ENCODE peak calls at places on chromosomes 6 and 20, in six cellular contexts. J is A549, F is tibial nerve, Y is breast epithelium, V is transverse colon, K is ovary. M is an unnamed sample.

GRCh38 chr20:12175538-12175937 is 257.8 kb downstream of the BTBD3 start:
- DNase-seq in K (no peak), V (no peak), J (no peak), F (no peak), Y (no peak), M (no peak)

GRCh38 chr20:45835230-45836224 is 1.9 kb downstream of the SNX21 start:
- DNase-seq in J (no peak), F (peak), V (peak), K (no peak), Y (no peak), M (no peak)

GRCh38 chr6:133033263-133033662 is 207.9 kb upstream of the EYA4 start:
- DNase-seq in F (no peak), V (no peak), Y (no peak), J (no peak), K (no peak), M (no peak)

GRCh38 chr6:113476937-113477839 is 380.0 kb upstream of the MARCKS start:
- DNase-seq in J (no peak), Y (no peak), K (no peak), F (no peak), V (no peak), M (no peak)

GRCh38 chr6:7615611-7616383 is 25.8 kb downstream of the SNRNP48 start:
- DNase-seq in Y (peak), K (no peak), F (peak), J (peak), V (peak), M (no peak)

GRCh38 chr6:107822154-107823046 is 1.7 kb downstream of the SCML4 start:
- DNase-seq in F (no peak), K (peak), J (no peak), V (peak), Y (no peak), M (no peak)

GRCh38 chr6:15036690-15037245 is 209.1 kb upstream of the JARID2 start:
- DNase-seq in V (peak), Y (peak), F (no peak), K (no peak), J (no peak), M (peak)

GRCh38 chr6:30979690-30980089 is 3.8 kb upstream of the MUC21 start:
- DNase-seq in V (no peak), Y (no peak), K (no peak), J (no peak), F (no peak), M (no peak)

GRCh38 chr6:1872649-1873131 is 263.0 kb downstream of the FOXC1 start:
- DNase-seq in Y (no peak), V (no peak), F (no peak), K (no peak), J (no peak), M (no peak)

GRCh38 chr6:75486850-75487568 is 6.6 kb downstream of the FILIP1 start:
- DNase-seq in F (no peak), Y (no peak), V (no peak), K (no peak), J (no peak), M (no peak)

GRCh38 chr20:17680836-17681740 is 954 bp downstream of the RRBP1 start:
- DNase-seq in J (peak), K (peak), V (peak), F (peak), Y (peak), M (peak)

GRCh38 chr6:168583821-168584220 is 142.8 kb downstream of the SMOC2 start:
- DNase-seq in J (no peak), V (no peak), Y (no peak), K (peak), F (no peak), M (peak)

GRCh38 chr6:69584913-69585729 is 211.7 kb downstream of the LMBRD1 start:
- DNase-seq in K (no peak), V (no peak), F (no peak), Y (no peak), J (no peak), M (no peak)

GRCh38 chr20:6008254-6008653 is 45.6 kb downstream of the LRRN4 start:
- DNase-seq in J (peak), F (peak), V (peak), Y (peak), K (peak), M (no peak)

GRCh38 chr6:111260570-111261298 is 173.4 kb downstream of the SLC16A10 start:
- DNase-seq in K (no peak), J (no peak), Y (no peak), F (no peak), V (no peak), M (no peak)

GRCh38 chr6:128371113-128371512 is 149.3 kb downstream of the PTPRK start:
- DNase-seq in V (no peak), F (no peak), Y (no peak), K (no peak), J (no peak), M (no peak)

GRCh38 chr6:77463308-77463880 is at the start of gene HTR1B:
- DNase-seq in Y (no peak), K (no peak), F (no peak), V (no peak), J (no peak), M (no peak)

GRCh38 chr6:122580731-122581130 is 29.5 kb upstream of the PKIB start:
- DNase-seq in Y (no peak), K (no peak), V (no peak), F (no peak), J (no peak), M (no peak)
- TF ChIP-seq CTCF in Y (no peak), K (no peak), V (peak), F (no peak), J (no peak), M (no peak)

DNA sequence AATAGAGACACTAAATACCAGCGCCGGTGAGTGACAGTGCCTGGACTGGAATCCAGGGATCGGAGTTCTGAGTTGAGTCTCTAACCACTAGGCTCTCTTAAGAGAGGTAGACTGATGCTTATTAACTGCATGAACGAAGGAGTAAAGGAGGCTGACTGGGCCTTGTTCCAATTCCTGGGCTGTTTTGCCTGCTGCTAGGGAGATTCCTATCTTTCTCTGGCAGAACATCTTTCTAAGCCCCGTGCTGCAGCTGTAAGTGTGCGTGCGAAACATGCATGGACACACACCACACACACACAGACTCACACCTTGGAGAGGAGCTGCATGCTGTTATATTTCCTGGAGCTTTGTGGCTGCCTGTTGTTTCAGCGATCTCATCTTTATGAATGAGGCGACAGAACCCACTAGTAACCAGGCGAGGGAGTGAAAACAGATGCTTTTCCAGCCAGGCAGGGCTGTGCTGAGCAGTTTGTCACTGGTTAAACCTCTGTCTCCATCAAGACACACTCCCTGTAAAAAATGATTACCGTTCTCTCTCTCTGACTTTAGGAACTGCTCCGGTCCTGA is 157.3 kb upstream of the ZNF217 start:
- DNase-seq in F (no peak), J (no peak), V (peak), K (no peak), Y (no peak), M (no peak)
- H3K27ac ChIP-seq in F (peak), J (peak), V (peak), K (peak), Y (peak), M (peak)

GRCh38 chr20:31662372-31662854 is 24.7 kb downstream of the COX4I2 start:
- DNase-seq in V (no peak), Y (no peak), K (no peak), J (no peak), F (no peak), M (no peak)

GRCh38 chr20:31663838-31664695 is 26.4 kb downstream of the COX4I2 start:
- DNase-seq in Y (no peak), K (no peak), F (no peak), V (peak), J (no peak), M (peak)

GRCh38 chr20:31664696-31665354 is 27.1 kb downstream of the COX4I2 start:
- DNase-seq in V (peak), J (no peak), K (no peak), F (no peak), Y (no peak), M (peak)

GRCh38 chr20:31663524-31663837 is 25.8 kb downstream of the COX4I2 start:
- DNase-seq in Y (no peak), V (no peak), K (no peak), F (no peak), J (no peak), M (no peak)

GRCh38 chr20:31661625-31662371 is 24.1 kb downstream of the COX4I2 start:
- DNase-seq in F (peak), V (peak), K (peak), J (peak), Y (peak), M (peak)
- TF ChIP-seq POLR2A in F (peak), V (peak), K (no peak), J (peak), Y (no peak), M (no peak)

DNA sequence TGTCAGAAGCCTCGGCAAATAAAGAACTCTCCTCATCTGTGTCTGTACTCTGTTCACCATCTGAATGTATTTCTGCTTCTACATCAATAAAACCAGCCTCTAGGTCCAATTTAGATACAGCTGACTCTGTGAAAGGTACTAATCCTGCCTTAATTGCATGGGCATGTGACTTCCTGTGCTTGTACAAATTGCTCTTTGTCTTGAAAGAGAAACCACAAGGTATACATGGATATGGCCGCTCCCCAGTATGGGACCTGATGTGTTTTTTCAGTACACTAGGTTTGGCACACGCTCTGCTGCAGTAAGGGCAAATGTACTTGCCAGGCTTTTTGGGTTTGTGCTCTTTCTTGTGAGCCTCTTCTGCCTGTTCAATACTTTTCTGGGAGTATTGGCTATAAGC is 171.1 kb downstream of the HIVEP2 start:
- DNase-seq in V (peak), Y (no peak), F (no peak), K (no peak), J (no peak), M (no peak)
- TF ChIP-seq CTCF in V (no peak), Y (no peak), F (no peak), K (no peak), J (no peak), M (no peak)

DNA sequence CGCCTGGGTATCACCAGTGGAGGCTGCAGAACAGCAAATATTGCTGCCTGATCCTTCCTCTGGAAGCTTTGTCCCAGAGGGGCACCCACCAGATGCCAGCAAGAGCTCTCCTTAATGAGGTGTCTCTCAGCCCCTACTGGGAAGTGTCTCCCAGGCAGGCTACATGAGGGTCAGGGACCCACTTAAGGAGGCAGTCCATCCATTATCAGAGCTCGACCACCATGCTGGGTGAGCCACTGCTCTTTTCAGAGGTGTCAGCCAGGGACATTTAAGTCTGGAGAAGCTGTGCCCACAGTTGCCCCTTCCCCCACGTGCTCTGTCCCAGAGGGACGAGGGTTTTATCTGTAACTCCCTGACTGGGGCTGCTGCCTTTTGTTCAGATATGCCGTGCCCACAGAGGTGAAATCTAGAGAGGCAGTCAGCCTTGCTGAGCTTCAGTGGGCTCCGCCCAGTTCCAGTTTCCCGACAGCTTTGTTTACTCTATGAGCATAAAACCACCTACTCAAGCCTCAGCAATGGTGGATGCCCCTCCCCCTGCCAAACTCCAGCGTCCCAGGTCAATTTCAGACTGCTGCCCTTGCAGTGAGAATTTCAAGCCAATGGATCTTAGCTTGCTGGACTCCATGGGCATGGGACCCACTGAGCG is 25.9 kb upstream of the AIG1 start:
- DNase-seq in Y (no peak), J (no peak), F (no peak), K (no peak), V (peak), M (no peak)
- H3K27ac ChIP-seq in Y (no peak), J (no peak), F (no peak), K (no peak), V (no peak), M (no peak)

GRCh38 chr6:21595951-21596378 is 2.4 kb downstream of the SOX4 start:
- DNase-seq in Y (no peak), K (peak), V (peak), J (no peak), F (no peak), M (no peak)

GRCh38 chr6:21595265-21595950 is 1.9 kb downstream of the SOX4 start:
- DNase-seq in K (peak), J (no peak), F (peak), V (peak), Y (peak), M (peak)

GRCh38 chr6:21593412-21593926 is at the start of gene SOX4:
- DNase-seq in J (peak), K (peak), Y (peak), V (peak), F (peak), M (peak)

GRCh38 chr6:21593927-21594421 is 423 bp downstream of the SOX4 start:
- DNase-seq in Y (peak), J (no peak), K (peak), F (peak), V (peak), M (peak)

DNA sequence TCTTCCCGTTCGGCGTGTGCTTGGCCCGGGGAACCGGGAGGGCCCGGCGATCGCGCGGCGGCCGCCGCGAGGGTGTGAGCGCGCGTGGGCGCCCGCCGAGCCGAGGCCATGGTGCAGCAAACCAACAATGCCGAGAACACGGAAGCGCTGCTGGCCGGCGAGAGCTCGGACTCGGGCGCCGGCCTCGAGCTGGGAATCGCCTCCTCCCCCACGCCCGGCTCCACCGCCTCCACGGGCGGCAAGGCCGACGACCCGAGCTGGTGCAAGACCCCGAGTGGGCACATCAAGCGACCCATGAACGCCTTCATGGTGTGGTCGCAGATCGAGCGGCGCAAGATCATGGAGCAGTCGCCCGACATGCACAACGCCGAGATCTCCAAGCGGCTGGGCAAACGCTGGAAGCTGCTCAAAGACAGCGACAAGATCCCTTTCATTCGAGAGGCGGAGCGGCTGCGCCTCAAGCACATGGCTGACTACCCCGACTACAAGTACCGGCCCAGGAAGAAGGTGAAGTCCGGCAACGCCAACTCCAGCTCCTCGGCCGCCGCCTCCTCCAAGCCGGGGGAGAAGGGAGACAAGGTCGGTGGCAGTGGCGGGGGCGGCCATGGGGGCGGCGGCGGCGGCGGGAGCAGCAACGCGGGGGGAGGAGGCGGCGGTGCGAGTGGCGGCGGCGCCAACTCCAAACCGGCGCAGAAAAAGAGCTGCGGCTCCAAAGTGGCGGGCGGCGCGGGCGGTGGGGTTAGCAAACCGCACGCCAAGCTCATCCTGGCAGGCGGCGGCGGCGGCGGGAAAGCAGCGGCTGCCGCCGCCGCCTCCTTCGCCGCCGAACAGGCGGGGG is 1.1 kb downstream of the SOX4 start:
- DNase-seq in Y (peak), K (peak), V (peak), F (peak), J (peak), M (peak)
- TF ChIP-seq POLR2A in Y (peak), K (no peak), V (peak), F (no peak), J (peak), M (no peak)

DNA sequence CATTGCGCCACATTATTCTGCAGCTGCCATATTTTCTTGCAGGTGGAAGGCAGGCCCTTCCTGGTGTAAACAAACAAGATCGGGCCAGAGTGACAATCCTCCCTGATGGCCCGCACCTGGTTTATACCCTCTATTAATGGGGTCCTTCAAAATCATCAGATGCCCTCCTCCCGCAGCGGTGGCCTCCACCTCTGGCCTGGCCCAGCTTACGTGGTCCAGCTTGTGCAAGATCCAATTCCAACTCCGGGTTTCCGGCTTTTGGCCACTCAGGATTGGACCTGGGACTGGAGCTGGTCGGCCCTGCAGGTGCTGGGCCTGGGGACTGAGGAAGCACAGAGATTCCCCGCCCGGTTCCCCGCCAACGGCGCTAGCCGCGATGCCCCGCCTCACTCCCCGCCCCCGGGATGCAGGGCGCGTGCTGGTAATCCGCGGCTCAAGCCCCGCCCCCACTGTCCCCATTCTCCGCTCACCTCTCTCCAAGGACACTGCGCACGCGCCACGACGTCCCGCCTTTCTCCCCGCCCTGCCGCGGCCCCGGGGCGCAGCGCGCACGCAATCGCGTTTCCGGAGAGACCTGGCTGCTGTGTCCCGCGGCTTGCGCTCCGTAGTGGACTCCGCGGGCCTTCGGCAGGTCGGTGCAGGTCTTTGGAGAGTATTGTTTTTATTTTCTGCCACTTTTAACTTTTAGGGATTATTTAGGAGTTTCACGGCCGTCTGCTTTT is at the start of gene TMEM14B:
- DNase-seq in F (peak), J (peak), Y (peak), K (peak), V (peak), M (peak)
- TF ChIP-seq CTCF in F (no peak), J (no peak), Y (no peak), K (no peak), V (no peak), M (peak)

DNA sequence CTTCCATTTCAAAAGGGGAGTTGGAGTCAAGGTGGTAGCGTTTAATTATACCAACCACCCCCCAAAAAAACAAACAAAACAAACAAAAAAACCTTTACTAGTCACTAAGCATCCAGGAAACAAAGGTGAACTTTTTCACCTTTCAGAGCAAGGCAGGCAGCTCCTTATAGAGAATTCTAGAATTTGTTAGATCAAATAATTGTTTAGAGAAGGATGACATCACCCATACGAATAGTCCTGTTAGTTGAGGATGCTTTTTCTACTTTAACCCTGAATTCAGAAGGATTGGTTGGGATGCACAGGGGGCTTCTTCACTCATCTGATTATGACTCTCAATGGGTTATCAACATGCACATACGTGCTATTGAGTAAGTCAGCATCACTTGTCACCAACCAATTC is 44.3 kb downstream of the GNAS start:
- DNase-seq in K (no peak), F (no peak), V (no peak), Y (no peak), J (no peak), M (no peak)
- H3K27ac ChIP-seq in K (no peak), F (no peak), V (no peak), Y (peak), J (no peak), M (no peak)

DNA sequence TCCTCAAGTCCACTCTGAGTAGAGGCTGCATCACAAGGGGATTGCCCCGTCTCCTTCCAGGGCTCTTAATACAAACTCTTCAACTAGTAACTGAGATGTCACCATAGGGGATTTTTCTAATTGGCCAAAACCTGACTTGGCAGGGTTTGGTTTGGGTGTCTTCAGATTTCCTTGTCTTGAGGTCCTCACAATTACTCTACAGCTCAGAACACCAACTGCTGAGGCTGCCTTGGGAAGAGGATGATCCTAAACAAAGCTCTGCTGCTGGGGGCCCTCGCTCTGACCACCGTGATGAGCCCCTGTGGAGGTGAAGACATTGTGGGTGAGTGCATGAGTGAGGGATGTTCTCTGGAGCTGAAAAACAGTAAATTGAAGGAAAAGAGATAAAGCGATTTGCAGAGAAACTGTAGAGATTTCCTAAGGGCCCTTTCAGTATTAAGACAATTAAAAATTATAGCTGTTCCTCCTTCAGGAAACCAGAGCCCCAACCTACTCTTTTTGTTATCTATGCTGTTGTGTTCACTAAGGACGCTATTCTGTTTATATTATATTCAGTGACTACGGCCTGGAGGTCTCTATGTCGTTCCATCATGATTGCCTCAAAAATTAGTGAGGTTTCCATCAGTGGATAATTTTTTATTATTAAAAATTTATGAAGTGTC is at the start of gene HLA-DQA1:
- DNase-seq in F (peak), Y (no peak), J (no peak), V (no peak), K (no peak), M (peak)
- TF ChIP-seq POLR2A in F (peak), Y (no peak), J (no peak), V (peak), K (no peak), M (no peak)